ENCODE peak calls at places on chromosome 11, in eight cellular contexts. Z, E, L, A, P, Q, I and X are unnamed samples.

GRCh38 chr11:46348986-46349401 is 1.7 kb downstream of the DGKZ start:
- DNase-seq in Z (no peak), E (no peak), L (no peak), A (no peak), P (no peak), Q (no peak), I (peak; percentile 81), X (no peak)

GRCh38 chr11:12159351-12160099 is 49.1 kb downstream of the MICAL2 start:
- DNase-seq in Z (peak; percentile 89), E (peak; percentile 86), L (no peak), A (no peak), P (no peak), Q (peak; percentile 60), I (no peak), X (no peak)

GRCh38 chr11:16958833-16959232 is 55.4 kb downstream of the PLEKHA7 start:
- DNase-seq in Z (no peak), E (no peak), L (no peak), A (no peak), P (no peak), Q (no peak), I (no peak), X (no peak)

GRCh38 chr11:36398261-36398953 is 102.3 kb downstream of the PRR5L start:
- DNase-seq in Z (no peak), E (no peak), L (no peak), A (no peak), P (no peak), Q (no peak), I (no peak), X (no peak)

GRCh38 chr11:46413755-46414465 is 22.3 kb upstream of the CHRM4 start:
- DNase-seq in Z (no peak), E (no peak), L (no peak), A (no peak), P (no peak), Q (no peak), I (no peak), X (no peak)

GRCh38 chr11:19076744-19077589 is 16.4 kb upstream of the MRGPRX2 start:
- DNase-seq in Z (peak; percentile 57), E (peak; percentile 72), L (peak; percentile 65), A (peak; percentile 80), P (peak; percentile 34), Q (peak; percentile 64), I (peak; percentile 88), X (peak; percentile 45)

GRCh38 chr11:46342237-46342636 is 5.0 kb upstream of the DGKZ start:
- DNase-seq in Z (peak; percentile 50), E (no peak), L (no peak), A (no peak), P (peak; percentile 64), Q (no peak), I (no peak), X (peak; percentile 60)

GRCh38 chr11:76506833-76507232 is 62.0 kb downstream of the EMSY start:
- DNase-seq in Z (no peak), E (no peak), L (no peak), A (no peak), P (no peak), Q (no peak), I (no peak), X (no peak)

GRCh38 chr11:19208959-19209568 is 7.3 kb upstream of the CSRP3 start:
- DNase-seq in Z (no peak), E (no peak), L (no peak), A (no peak), P (no peak), Q (no peak), I (no peak), X (no peak)

GRCh38 chr11:25535462-25535861 is 796.5 kb upstream of the ANO3 start:
- DNase-seq in Z (peak; percentile 46), E (no peak), L (no peak), A (no peak), P (no peak), Q (peak; percentile 43), I (no peak), X (peak; percentile 26)